ENCODE peak calls at places on chromosomes 3 and 15, in eight cellular contexts. M is pancreas, G is dorsolateral prefrontal cortex, T is Panc1, L is tibial artery, R is right lobe of liver, O is uterus, Q is spleen. P is an unnamed sample. For H3K27me3, the result is how much of the 10 kb centered on the place peaks cover.

GRCh38 chr3:126485956-126486884 is 10.5 kb upstream of the ZXDC start:
- DNase-seq in O (no peak), T (no peak), Q (peak), M (peak), L (no peak), R (no peak), G (no peak), P (no peak)

GRCh38 chr15:88896339-88897033 is 1.1 kb upstream of the HAPLN3 start:
- DNase-seq in L (no peak), G (no peak), R (no peak), T (no peak), M (no peak), O (no peak), Q (no peak), P (no peak)

GRCh38 chr3:189238071-189238470 is 66.3 kb downstream of the TPRG1 start:
- DNase-seq in T (no peak), O (no peak), M (no peak), G (no peak), R (no peak), Q (no peak), L (no peak), P (no peak)

GRCh38 chr3:135097276-135097946 is 302.4 kb downstream of the EPHB1 start:
- DNase-seq in Q (no peak), L (no peak), G (no peak), M (no peak), O (no peak), R (no peak), T (no peak), P (no peak)

GRCh38 chr3:64278631-64279030 is 53.4 kb upstream of the PRICKLE2 start:
- DNase-seq in Q (no peak), T (no peak), R (no peak), L (no peak), G (no peak), O (no peak), M (no peak), P (no peak)

GRCh38 chr15:25838191-25838870 is 24.8 kb downstream of the ATP10A start:
- DNase-seq in T (no peak), G (no peak), R (no peak), O (no peak), L (no peak), Q (no peak), M (no peak), P (no peak)

GRCh38 chr3:12229144-12229871 is 59.6 kb upstream of the PPARG start:
- DNase-seq in R (no peak), G (no peak), O (no peak), Q (no peak), T (no peak), M (no peak), L (no peak), P (no peak)

GRCh38 chr3:187006884-187007630 is 76.7 kb downstream of the ST6GAL1 start:
- DNase-seq in Q (no peak), L (no peak), O (no peak), R (no peak), M (no peak), G (no peak), T (no peak), P (no peak)

GRCh38 chr15:66786708-66787471 is 84.9 kb downstream of the SMAD6 start:
- DNase-seq in Q (no peak), O (no peak), L (no peak), R (no peak), M (no peak), G (no peak), T (no peak), P (no peak)

GRCh38 chr15:95669146-95669922 is 661.2 kb upstream of the NR2F2 start:
- DNase-seq in L (no peak), T (no peak), G (no peak), R (no peak), M (no peak), Q (no peak), O (peak), P (no peak)

GRCh38 chr3:88168171-88168570 is 18.4 kb downstream of the C3orf38 start:
- DNase-seq in T (no peak), R (no peak), G (no peak), L (no peak), O (no peak), M (no peak), Q (no peak), P (no peak)

GRCh38 chr15:70024521-70024920 is 73.2 kb downstream of the TLE3 start:
- DNase-seq in T (no peak), G (no peak), O (no peak), M (no peak), Q (peak), L (no peak), R (no peak), P (no peak)

GRCh38 chr3:133865136-133865855 is 30.4 kb downstream of the RAB6B start:
- DNase-seq in M (no peak), Q (no peak), R (no peak), G (no peak), O (no peak), L (no peak), T (no peak), P (no peak)

GRCh38 chr3:61627768-61628185 is 66.4 kb downstream of the PTPRG start:
- DNase-seq in Q (no peak), T (no peak), L (no peak), R (peak), G (no peak), M (no peak), O (no peak), P (no peak)

GRCh38 chr3:12545473-12545791 is at the start of gene MKRN2OS:
- DNase-seq in O (no peak), M (peak), R (no peak), G (no peak), Q (no peak), T (no peak), L (no peak), P (no peak)

GRCh38 chr15:25641762-25642161 is 202.9 kb upstream of the UBE3A start:
- DNase-seq in L (no peak), M (no peak), G (no peak), R (no peak), Q (no peak), T (no peak), O (no peak), P (no peak)

GRCh38 chr3:183807881-183808280 is 17.5 kb downstream of the MAP6D1 start:
- DNase-seq in L (no peak), M (no peak), T (no peak), O (no peak), G (peak), Q (peak), R (no peak), P (no peak)

GRCh38 chr3:30970183-30970582 is 75.7 kb upstream of the GADL1 start:
- DNase-seq in L (no peak), M (no peak), T (no peak), G (no peak), Q (no peak), O (no peak), R (no peak), P (no peak)

GRCh38 chr3:66428733-66429132 is 72.1 kb downstream of the LRIG1 start:
- DNase-seq in T (peak), G (no peak), O (peak), R (peak), M (peak), Q (no peak), L (peak), P (peak)

GRCh38 chr3:145519598-145520078 is 641.3 kb downstream of the PLOD2 start:
- DNase-seq in R (no peak), O (no peak), M (no peak), L (no peak), G (no peak), Q (no peak), T (no peak), P (no peak)

GRCh38 chr3:47978386-47978785 is 37.8 kb downstream of the MAP4 start:
- DNase-seq in Q (no peak), R (no peak), O (no peak), L (no peak), T (no peak), M (no peak), G (no peak), P (no peak)

GRCh38 chr3:47980795-47981194 is 35.4 kb downstream of the MAP4 start:
- DNase-seq in L (no peak), M (no peak), O (no peak), T (no peak), Q (no peak), R (no peak), G (no peak), P (no peak)

GRCh38 chr3:47976135-47976758 is 40.0 kb downstream of the MAP4 start:
- DNase-seq in L (no peak), G (no peak), O (no peak), R (no peak), M (no peak), Q (no peak), T (no peak), P (no peak)

GRCh38 chr3:47974974-47975470 is 41.2 kb downstream of the MAP4 start:
- DNase-seq in O (no peak), R (no peak), Q (no peak), M (no peak), L (no peak), G (no peak), T (no peak), P (no peak)

DNA sequence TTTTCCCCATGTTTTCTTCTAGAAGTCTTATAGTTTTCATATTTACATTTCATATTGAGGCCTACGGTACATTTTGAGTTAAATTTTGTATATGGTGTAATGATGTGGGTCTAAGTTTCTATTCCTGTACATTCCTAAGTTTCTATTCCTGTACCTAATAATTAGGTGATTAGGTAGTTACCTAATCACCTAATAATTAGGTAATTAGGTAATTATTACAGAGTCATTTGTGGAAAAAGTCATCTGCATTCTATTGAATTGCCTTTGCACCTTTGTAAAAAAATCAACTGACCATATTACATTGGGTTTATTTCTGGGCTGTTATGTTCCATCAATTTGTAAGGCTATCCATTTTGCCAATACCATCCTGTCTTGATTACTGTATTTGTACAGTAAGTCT is 37.1 kb downstream of the MAP4 start:
- DNase-seq in Q (no peak), R (no peak), G (no peak), L (no peak), T (no peak), M (no peak), O (no peak), P (no peak)
- H3K27me3 ChIP-seq in Q (under half), R (under half), G (under half), L (under half), T (under half), M (under half), O (under half), P (under half)

GRCh38 chr15:80151148-80151547 is 1.7 kb upstream of the FAH start:
- DNase-seq in R (peak), M (no peak), O (no peak), Q (no peak), T (no peak), G (no peak), L (no peak), P (no peak)
- H3K27ac ChIP-seq in R (no peak), M (no peak), O (no peak), Q (no peak), T (no peak), G (peak), L (peak), P (no peak)

DNA sequence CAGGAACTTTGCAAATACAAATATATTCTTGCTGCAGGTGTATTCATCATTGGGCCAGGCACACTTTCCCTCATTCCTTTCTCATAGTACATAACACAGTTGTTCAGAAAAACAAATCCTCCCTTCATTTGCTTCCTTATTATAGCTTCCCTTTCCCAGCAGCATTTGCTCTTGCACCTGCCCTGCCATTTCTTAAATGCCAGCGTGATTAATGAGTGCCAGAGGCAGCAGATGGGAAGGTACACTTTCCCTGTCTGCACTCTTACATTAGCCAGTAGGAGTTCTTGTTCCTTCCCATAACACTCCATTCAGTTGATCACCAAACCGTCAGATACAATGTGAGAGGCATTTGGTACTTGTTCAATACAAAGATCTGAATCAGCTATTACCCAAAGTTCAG is 128.5 kb upstream of the GAP43 start:
- DNase-seq in L (no peak), O (no peak), Q (no peak), M (no peak), R (no peak), T (no peak), G (no peak), P (no peak)
- H3K27me3 ChIP-seq in L (under half), O (under half), Q (under half), M (under half), R (under half), T (under half), G (under half), P (under half)

GRCh38 chr15:90618330-90619136 is 88.8 kb downstream of the CRTC3 start:
- DNase-seq in M (no peak), T (no peak), Q (no peak), R (no peak), L (no peak), G (no peak), O (no peak), P (no peak)
- H3K27ac ChIP-seq in M (no peak), T (no peak), Q (no peak), R (no peak), L (peak), G (peak), O (peak), P (peak)

DNA sequence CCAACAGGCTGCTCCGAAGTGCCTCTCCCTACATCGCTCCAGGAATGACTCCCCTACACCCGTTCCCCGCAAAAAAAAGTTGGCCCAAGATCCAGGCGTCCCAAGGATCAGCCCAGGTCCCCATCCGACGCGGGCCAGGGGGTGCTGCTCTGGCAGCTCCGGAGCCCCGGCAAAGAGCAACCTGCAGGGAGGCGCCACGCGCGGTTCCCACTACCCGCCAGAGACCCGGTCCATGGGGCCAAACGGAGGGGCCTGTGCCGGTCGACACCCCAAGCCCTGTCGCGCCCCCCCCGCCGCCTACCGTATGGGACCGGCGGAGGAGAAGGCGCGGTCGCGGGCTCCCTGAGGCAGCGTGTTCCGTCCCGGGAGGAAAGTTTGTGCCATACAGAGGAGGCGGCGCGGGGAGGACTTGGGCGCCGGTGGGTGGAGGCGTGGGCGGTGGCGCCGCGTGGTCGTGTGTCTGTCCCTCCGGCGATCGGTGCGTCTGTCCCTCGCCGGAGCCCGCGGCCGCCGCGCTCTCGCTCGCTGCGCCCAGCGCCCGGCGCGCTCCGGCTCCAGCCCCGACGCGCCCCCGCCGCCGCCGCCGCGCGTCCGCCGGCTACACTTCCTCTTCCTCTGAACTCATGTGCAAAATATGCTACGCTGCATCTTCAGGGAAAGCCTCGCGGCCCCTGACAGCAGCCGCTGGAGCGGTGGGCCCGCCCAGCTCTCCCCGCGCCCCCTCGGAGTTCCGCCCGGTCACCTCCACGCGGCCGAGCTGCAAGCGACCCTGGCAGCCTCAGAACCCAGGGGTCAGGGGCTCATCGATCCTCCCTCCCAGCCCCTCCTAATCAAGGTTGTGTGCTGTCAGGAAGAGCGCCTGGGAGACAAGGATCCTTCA is at the start of gene RFTN1:
- DNase-seq in R (peak), Q (peak), O (peak), G (no peak), M (no peak), L (peak), T (no peak), P (peak)
- H3K27me3 ChIP-seq in R (under half), Q (under half), O (under half), G (under half), M (under half), L (under half), T (under half), P (under half)